ENCODE peak calls at places on chromosomes 5 and 9, in four cellular contexts. I is ovary, Q is heart left ventricle, N is lower lobe of right lung. T is an unnamed sample.

GRCh38 chr5:54024466-54024865 is 285.9 kb downstream of the ARL15 start:
- DNase-seq in I (no peak), Q (no peak), N (no peak), T (no peak)

GRCh38 chr9:16960084-16960483 is 89.6 kb upstream of the BNC2 start:
- DNase-seq in I (no peak), Q (no peak), N (no peak), T (no peak)

GRCh38 chr5:94575196-94575595 is 43.2 kb downstream of the KIAA0825 start:
- DNase-seq in I (no peak), Q (no peak), N (no peak), T (peak; percentile 14)

GRCh38 chr5:89457411-89458329 is 574.7 kb upstream of the MEF2C start:
- DNase-seq in I (no peak), Q (peak; percentile 78), N (no peak), T (no peak)

GRCh38 chr5:165242701-165243100 is 1737.3 kb downstream of the MAT2B start:
- DNase-seq in I (no peak), Q (no peak), N (no peak), T (no peak)

GRCh38 chr9:20622330-20623020 is at the start of gene MLLT3:
- DNase-seq in I (peak; percentile 95), Q (peak; percentile 97), N (peak; percentile 97), T (peak; percentile 95)

GRCh38 chr5:90022711-90023053 is 386.9 kb downstream of the CETN3 start:
- DNase-seq in I (no peak), Q (no peak), N (no peak), T (no peak)

GRCh38 chr9:89523948-89524347 is 26.0 kb upstream of the SEMA4D start:
- DNase-seq in I (no peak), Q (no peak), N (no peak), T (peak; percentile 54)

GRCh38 chr9:2727966-2728613 is 10.8 kb downstream of the KCNV2 start:
- DNase-seq in I (peak; percentile 40), Q (peak; percentile 32), N (no peak), T (peak; percentile 7)

GRCh38 chr5:53288511-53288910 is 179.0 kb upstream of the MOCS2 start:
- DNase-seq in I (no peak), Q (no peak), N (no peak), T (no peak)

GRCh38 chr9:22136446-22137140 is 127.5 kb upstream of the CDKN2B start:
- DNase-seq in I (no peak), Q (no peak), N (no peak), T (no peak)

GRCh38 chr9:82546131-82546530 is 516.8 kb downstream of the RASEF start:
- DNase-seq in I (no peak), Q (no peak), N (no peak), T (no peak)

GRCh38 chr9:94014845-94015244 is 59.7 kb upstream of the BARX1 start:
- DNase-seq in I (no peak), Q (no peak), N (no peak), T (no peak)

GRCh38 chr5:134527156-134527960 is 1.9 kb downstream of the JADE2 start:
- DNase-seq in I (peak; percentile 88), Q (peak; percentile 91), N (peak; percentile 85), T (peak; percentile 63)

GRCh38 chr5:31478901-31479300 is 53.0 kb downstream of the DROSHA start:
- DNase-seq in I (no peak), Q (no peak), N (no peak), T (no peak)

GRCh38 chr9:127965953-127966352 is 14.8 kb downstream of the EEIG1 start:
- DNase-seq in I (no peak), Q (no peak), N (no peak), T (no peak)

GRCh38 chr5:92836861-92837755 is 743.9 kb downstream of the NR2F1-AS1 start:
- DNase-seq in I (no peak), Q (no peak), N (no peak), T (no peak)

GRCh38 chr5:39816111-39816834 is 391.5 kb upstream of the DAB2 start:
- DNase-seq in I (no peak), Q (no peak), N (no peak), T (no peak)

GRCh38 chr9:5514608-5515260 is 4.4 kb downstream of the PDCD1LG2 start:
- DNase-seq in I (no peak), Q (no peak), N (no peak), T (no peak)

GRCh38 chr9:91207889-91208651 is 153.6 kb downstream of the AUH start:
- DNase-seq in I (no peak), Q (no peak), N (no peak), T (peak; percentile 70)

GRCh38 chr5:98214240-98215051 is 559.0 kb upstream of the RGMB start:
- DNase-seq in I (no peak), Q (peak; percentile 33), N (no peak), T (no peak)

GRCh38 chr5:25688156-25688555 is 1043.4 kb upstream of the CDH10 start:
- DNase-seq in I (no peak), Q (no peak), N (no peak), T (no peak)

GRCh38 chr5:83925952-83926351 is 205.3 kb upstream of the HAPLN1 start:
- DNase-seq in I (no peak), Q (no peak), N (no peak), T (no peak)

GRCh38 chr5:83265318-83265717 is 188.0 kb downstream of the XRCC4 start:
- DNase-seq in I (no peak), Q (no peak), N (no peak), T (no peak)

GRCh38 chr5:112338681-112339337 is 80.3 kb downstream of the EPB41L4A start:
- DNase-seq in I (no peak), Q (no peak), N (no peak), T (no peak)

GRCh38 chr5:55546991-55547390 is 12.2 kb upstream of the PLPP1 start:
- DNase-seq in I (no peak), Q (no peak), N (no peak), T (no peak)

GRCh38 chr9:116417464-116417863 is 263.9 kb downstream of the PAPPA start:
- DNase-seq in I (no peak), Q (no peak), N (no peak), T (no peak)

GRCh38 chr5:150022681-150023080 is 22.1 kb downstream of the HMGXB3 start:
- DNase-seq in I (no peak), Q (no peak), N (no peak), T (no peak)

GRCh38 chr5:132057498-132058255 is 2.8 kb upstream of the IL3 start:
- DNase-seq in I (no peak), Q (peak; percentile 4), N (peak; percentile 24), T (no peak)

DNA sequence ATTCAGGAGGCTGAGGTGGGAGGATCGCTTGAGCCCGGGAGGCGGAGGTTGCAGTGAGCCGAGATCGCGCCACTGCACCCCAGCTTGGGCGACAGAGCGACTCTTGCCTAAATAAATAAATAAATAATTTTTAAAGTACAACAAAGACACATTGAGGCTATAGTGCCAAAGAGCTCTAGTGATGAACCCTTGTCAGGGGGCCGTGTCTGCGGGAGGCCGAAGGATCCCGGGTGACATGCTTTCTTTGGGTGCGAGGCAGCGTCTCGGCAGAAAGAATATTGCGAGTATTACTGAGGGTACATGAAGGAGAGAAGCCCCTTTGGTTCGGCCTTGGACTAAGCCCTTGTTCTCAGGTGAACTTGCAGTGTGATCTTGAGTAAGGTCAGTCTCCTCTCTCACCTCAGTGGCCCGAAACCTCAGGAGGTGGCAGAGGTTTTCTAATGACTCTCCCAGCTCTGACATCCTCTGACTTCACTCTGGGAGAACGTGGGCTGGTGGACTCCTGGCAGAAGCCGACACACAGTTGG is 397 bp upstream of the RECK start:
- DNase-seq in I (peak; percentile 23), Q (no peak), N (no peak), T (no peak)
- H3K4me1 ChIP-seq in I (peaks cover 5% of the 10 kb centered on the region), Q (no peaks in the 10 kb centered on the region), N (peaks cover 37% of the 10 kb centered on the region), T (peaks cover 23% of the 10 kb centered on the region)

GRCh38 chr9:136010176-136010575 is 49.0 kb upstream of the UBAC1 start:
- DNase-seq in I (no peak), Q (no peak), N (no peak), T (no peak)
- H3K27ac ChIP-seq in I (no peak overlapping the region), Q (peak overlapping the region; percentile 71), N (peak overlapping the region; percentile 81), T (no peak overlapping the region)

DNA sequence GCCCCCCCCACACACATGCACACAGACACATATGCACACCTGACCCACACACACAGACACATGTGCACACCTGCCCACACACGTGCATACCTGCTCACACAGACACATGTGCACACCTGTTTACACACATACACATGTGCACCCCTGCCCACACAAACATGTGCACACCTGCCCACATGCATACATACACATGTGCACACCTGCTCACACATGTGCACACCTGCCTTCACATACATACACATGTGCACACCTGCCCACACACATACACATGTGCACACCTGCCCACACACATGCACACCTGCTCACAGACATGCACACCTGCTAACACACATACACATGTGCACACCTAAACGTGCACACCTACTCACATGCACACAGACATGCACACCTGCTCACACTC is 147.0 kb upstream of the FOXD4L5 start:
- DNase-seq in I (no peak), Q (no peak), N (no peak), T (no peak)
- H3K9me3 ChIP-seq in I (no peaks in the 10 kb centered on the region), Q (no peaks in the 10 kb centered on the region), N (peaks cover 2% of the 10 kb centered on the region), T (no peaks in the 10 kb centered on the region)

GRCh38 chr9:135020481-135021392 is 66.7 kb upstream of the OLFM1 start:
- DNase-seq in I (no peak), Q (no peak), N (no peak), T (no peak)
- H3K4me1 ChIP-seq in I (no peaks in the 10 kb centered on the region), Q (no peaks in the 10 kb centered on the region), N (no peaks in the 10 kb centered on the region), T (no peaks in the 10 kb centered on the region)

GRCh38 chr5:170362625-170363024 is 26.5 kb downstream of the KCNMB1 start:
- DNase-seq in I (no peak), Q (no peak), N (no peak), T (no peak)
- H3K27ac ChIP-seq in I (no peak overlapping the region), Q (peak overlapping the region; percentile 59), N (peak overlapping the region; percentile 53), T (no peak overlapping the region)

DNA sequence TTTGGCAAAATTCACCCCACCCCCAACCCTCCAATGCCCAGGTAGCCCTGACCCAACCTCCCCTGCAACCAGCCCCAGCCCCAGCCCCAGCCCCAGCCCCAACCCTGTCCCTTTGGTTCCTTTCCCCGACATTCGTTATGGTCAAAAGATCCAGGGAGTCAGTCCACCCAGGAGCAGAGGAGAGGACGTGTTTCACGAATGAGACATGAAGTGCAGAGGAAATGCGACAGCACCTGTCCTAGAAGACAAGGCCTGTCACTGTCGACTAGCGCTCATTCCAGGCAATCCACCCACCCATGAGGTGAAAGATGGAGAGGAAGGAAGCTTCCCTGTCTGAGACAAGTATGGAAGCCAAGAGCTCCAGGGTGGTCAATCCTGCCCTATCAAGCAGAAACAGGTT is 485.0 kb downstream of the SPATA31A7 start:
- DNase-seq in I (no peak), Q (no peak), N (no peak), T (no peak)
- H3K9me3 ChIP-seq in I (no peaks in the 10 kb centered on the region), Q (no peaks in the 10 kb centered on the region), N (no peaks in the 10 kb centered on the region), T (peaks cover 19% of the 10 kb centered on the region)

GRCh38 chr9:121499427-121500164 is at the start of gene GGTA1:
- DNase-seq in I (peak; percentile 67), Q (peak; percentile 72), N (peak; percentile 78), T (no peak)
- H3K4me1 ChIP-seq in I (no peaks in the 10 kb centered on the region), Q (peaks cover 16% of the 10 kb centered on the region), N (peaks cover 30% of the 10 kb centered on the region), T (peaks cover 16% of the 10 kb centered on the region)

DNA sequence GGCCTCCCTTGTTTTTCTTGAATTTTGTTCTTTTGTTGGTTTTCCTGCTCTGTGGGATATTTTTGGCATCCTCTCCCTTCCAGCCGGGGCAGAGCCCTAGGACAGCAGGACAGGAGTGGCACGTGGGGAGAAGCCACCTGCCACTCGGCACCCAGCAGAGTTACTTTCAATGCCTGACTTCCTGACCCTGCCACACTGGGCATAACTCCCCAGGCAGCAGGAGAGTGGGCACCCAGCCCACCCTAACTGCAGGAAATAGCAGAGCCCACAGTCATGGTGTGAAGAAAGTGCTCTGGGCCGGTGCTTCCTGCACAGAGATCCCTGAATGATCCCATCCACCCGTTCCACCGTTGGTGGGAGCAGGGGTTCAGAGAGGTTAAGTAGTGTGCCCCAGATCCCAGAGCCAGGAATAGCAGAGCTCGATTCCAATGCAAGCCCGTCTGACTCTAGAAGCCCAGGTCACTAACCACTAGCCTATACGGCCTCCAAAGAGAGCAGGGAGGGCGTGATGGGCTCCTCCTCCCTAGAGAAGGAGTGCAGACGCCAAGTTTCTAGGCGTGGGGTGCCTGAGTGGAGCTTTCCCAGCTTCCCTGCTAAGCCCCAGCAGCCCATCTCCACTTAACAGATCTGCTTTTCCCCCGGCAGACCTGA is 8.2 kb upstream of the NUP214 start:
- DNase-seq in I (no peak), Q (no peak), N (no peak), T (no peak)
- H3K27ac ChIP-seq in I (no peak overlapping the region), Q (peak overlapping the region; percentile 77), N (peak overlapping the region; percentile 74), T (no peak overlapping the region)